ENCODE peak calls at places on chromosomes 3 and 15, in ten cellular contexts. One of them, this sample, is unnamed.

GRCh38 chr3:52872245-52872644 is 25.1 kb downstream of the STIMATE start:
- DNase-seq in stromal cell of bone marrow: no peak
- DNase-seq in GM13976: no peak
- DNase-seq in activated naive CD4-positive, alpha-beta T cell treated with anti-CD3 and anti-CD28 coated beads, Interleukin-2, amount 50 U/mL, for 16 hours: no peak
- DNase-seq in SW 1271: no peak
- DNase-seq in ELR: no peak
- DNase-seq in NCI-H2171: no peak
- DNase-seq in C1 segment of cervical spinal cord: no peak
- DNase-seq in coronary artery: no peak
- DNase-seq in AG09309: no peak
- DNase-seq in this sample: no peak

GRCh38 chr3:52392216-52392930 is 52.5 kb downstream of the SEMA3G start:
- DNase-seq in GM13976: no peak
- DNase-seq in AG09309: no peak
- DNase-seq in coronary artery: no peak
- DNase-seq in SW 1271: no peak
- DNase-seq in activated naive CD4-positive, alpha-beta T cell treated with anti-CD3 and anti-CD28 coated beads, Interleukin-2, amount 50 U/mL, for 16 hours: no peak
- DNase-seq in NCI-H2171: no peak
- DNase-seq in stromal cell of bone marrow: no peak
- DNase-seq in C1 segment of cervical spinal cord: no peak
- DNase-seq in ELR: no peak
- DNase-seq in this sample: no peak

GRCh38 chr15:38536201-38536676 is 28.4 kb downstream of the RASGRP1 start:
- DNase-seq in stromal cell of bone marrow: peak; percentile 82
- DNase-seq in ELR: peak; percentile 68
- DNase-seq in AG09309: peak; percentile 92
- DNase-seq in SW 1271: no peak
- DNase-seq in NCI-H2171: no peak
- DNase-seq in C1 segment of cervical spinal cord: no peak
- DNase-seq in GM13976: no peak
- DNase-seq in activated naive CD4-positive, alpha-beta T cell treated with anti-CD3 and anti-CD28 coated beads, Interleukin-2, amount 50 U/mL, for 16 hours: no peak
- DNase-seq in coronary artery: no peak
- DNase-seq in this sample: no peak

GRCh38 chr15:36589971-36590370 is 10.5 kb downstream of the CDIN1 start:
- DNase-seq in SW 1271: no peak
- DNase-seq in NCI-H2171: no peak
- DNase-seq in activated naive CD4-positive, alpha-beta T cell treated with anti-CD3 and anti-CD28 coated beads, Interleukin-2, amount 50 U/mL, for 16 hours: no peak
- DNase-seq in ELR: peak; percentile 47
- DNase-seq in coronary artery: no peak
- DNase-seq in AG09309: no peak
- DNase-seq in stromal cell of bone marrow: no peak
- DNase-seq in C1 segment of cervical spinal cord: no peak
- DNase-seq in GM13976: no peak
- DNase-seq in this sample: no peak

GRCh38 chr15:29570931-29571727 is 251.1 kb downstream of the TJP1 start:
- DNase-seq in ELR: no peak
- DNase-seq in C1 segment of cervical spinal cord: no peak
- DNase-seq in stromal cell of bone marrow: no peak
- DNase-seq in NCI-H2171: peak; percentile 45
- DNase-seq in GM13976: peak; percentile 41
- DNase-seq in AG09309: no peak
- DNase-seq in activated naive CD4-positive, alpha-beta T cell treated with anti-CD3 and anti-CD28 coated beads, Interleukin-2, amount 50 U/mL, for 16 hours: no peak
- DNase-seq in coronary artery: no peak
- DNase-seq in SW 1271: no peak
- DNase-seq in this sample: no peak

GRCh38 chr3:110491413-110491812 is 580.2 kb upstream of the NECTIN3 start:
- DNase-seq in AG09309: no peak
- DNase-seq in C1 segment of cervical spinal cord: no peak
- DNase-seq in GM13976: no peak
- DNase-seq in SW 1271: no peak
- DNase-seq in stromal cell of bone marrow: no peak
- DNase-seq in activated naive CD4-positive, alpha-beta T cell treated with anti-CD3 and anti-CD28 coated beads, Interleukin-2, amount 50 U/mL, for 16 hours: no peak
- DNase-seq in NCI-H2171: no peak
- DNase-seq in coronary artery: no peak
- DNase-seq in ELR: no peak
- DNase-seq in this sample: no peak

GRCh38 chr3:196810963-196811581 is 56.6 kb upstream of the SENP5 start:
- DNase-seq in SW 1271: no peak
- DNase-seq in ELR: no peak
- DNase-seq in C1 segment of cervical spinal cord: no peak
- DNase-seq in stromal cell of bone marrow: no peak
- DNase-seq in activated naive CD4-positive, alpha-beta T cell treated with anti-CD3 and anti-CD28 coated beads, Interleukin-2, amount 50 U/mL, for 16 hours: no peak
- DNase-seq in NCI-H2171: no peak
- DNase-seq in AG09309: no peak
- DNase-seq in GM13976: no peak
- DNase-seq in coronary artery: no peak
- DNase-seq in this sample: no peak

GRCh38 chr15:46312133-46312740 is 677.4 kb downstream of the SQOR start:
- DNase-seq in ELR: peak; percentile 50
- DNase-seq in AG09309: no peak
- DNase-seq in NCI-H2171: peak; percentile 86
- DNase-seq in coronary artery: no peak
- DNase-seq in activated naive CD4-positive, alpha-beta T cell treated with anti-CD3 and anti-CD28 coated beads, Interleukin-2, amount 50 U/mL, for 16 hours: peak; percentile 50
- DNase-seq in stromal cell of bone marrow: peak; percentile 37
- DNase-seq in SW 1271: peak; percentile 28
- DNase-seq in C1 segment of cervical spinal cord: no peak
- DNase-seq in GM13976: peak; percentile 42
- DNase-seq in this sample: peak; percentile 31

GRCh38 chr3:151356791-151357460 is 27.6 kb upstream of the P2RY13 start:
- DNase-seq in GM13976: no peak
- DNase-seq in activated naive CD4-positive, alpha-beta T cell treated with anti-CD3 and anti-CD28 coated beads, Interleukin-2, amount 50 U/mL, for 16 hours: no peak
- DNase-seq in SW 1271: no peak
- DNase-seq in AG09309: no peak
- DNase-seq in NCI-H2171: no peak
- DNase-seq in coronary artery: no peak
- DNase-seq in C1 segment of cervical spinal cord: no peak
- DNase-seq in ELR: no peak
- DNase-seq in stromal cell of bone marrow: peak; percentile 62
- DNase-seq in this sample: no peak

GRCh38 chr15:44296625-44297524 is 8.4 kb downstream of the GOLM2 start:
- DNase-seq in AG09309: no peak
- DNase-seq in activated naive CD4-positive, alpha-beta T cell treated with anti-CD3 and anti-CD28 coated beads, Interleukin-2, amount 50 U/mL, for 16 hours: no peak
- DNase-seq in stromal cell of bone marrow: no peak
- DNase-seq in SW 1271: peak; percentile 23
- DNase-seq in GM13976: no peak
- DNase-seq in coronary artery: no peak
- DNase-seq in ELR: peak; percentile 72
- DNase-seq in C1 segment of cervical spinal cord: no peak
- DNase-seq in NCI-H2171: no peak
- DNase-seq in this sample: no peak

GRCh38 chr15:90892023-90892422 is 7.7 kb downstream of the FES start:
- DNase-seq in GM13976: no peak
- DNase-seq in coronary artery: no peak
- DNase-seq in activated naive CD4-positive, alpha-beta T cell treated with anti-CD3 and anti-CD28 coated beads, Interleukin-2, amount 50 U/mL, for 16 hours: no peak
- DNase-seq in AG09309: no peak
- DNase-seq in NCI-H2171: no peak
- DNase-seq in C1 segment of cervical spinal cord: no peak
- DNase-seq in ELR: no peak
- DNase-seq in stromal cell of bone marrow: no peak
- DNase-seq in SW 1271: no peak
- DNase-seq in this sample: no peak

GRCh38 chr3:157077565-157077991 is 82.4 kb downstream of the CCNL1 start:
- DNase-seq in SW 1271: no peak
- DNase-seq in C1 segment of cervical spinal cord: no peak
- DNase-seq in AG09309: no peak
- DNase-seq in NCI-H2171: no peak
- DNase-seq in GM13976: no peak
- DNase-seq in coronary artery: no peak
- DNase-seq in ELR: no peak
- DNase-seq in activated naive CD4-positive, alpha-beta T cell treated with anti-CD3 and anti-CD28 coated beads, Interleukin-2, amount 50 U/mL, for 16 hours: no peak
- DNase-seq in stromal cell of bone marrow: peak; percentile 87
- DNase-seq in this sample: no peak

GRCh38 chr3:12891985-12892839 is 50.8 kb upstream of the RPL32 start:
- DNase-seq in C1 segment of cervical spinal cord: no peak
- DNase-seq in GM13976: peak; percentile 75
- DNase-seq in NCI-H2171: peak; percentile 33
- DNase-seq in activated naive CD4-positive, alpha-beta T cell treated with anti-CD3 and anti-CD28 coated beads, Interleukin-2, amount 50 U/mL, for 16 hours: peak; percentile 37
- DNase-seq in ELR: peak; percentile 73
- DNase-seq in AG09309: peak; percentile 8
- DNase-seq in stromal cell of bone marrow: peak; percentile 33
- DNase-seq in coronary artery: no peak
- DNase-seq in SW 1271: peak; percentile 62
- DNase-seq in this sample: peak; percentile 40

GRCh38 chr3:192445768-192446644 is 281.3 kb downstream of the FGF12 start:
- DNase-seq in AG09309: no peak
- DNase-seq in GM13976: no peak
- DNase-seq in coronary artery: no peak
- DNase-seq in NCI-H2171: no peak
- DNase-seq in C1 segment of cervical spinal cord: no peak
- DNase-seq in ELR: no peak
- DNase-seq in SW 1271: no peak
- DNase-seq in activated naive CD4-positive, alpha-beta T cell treated with anti-CD3 and anti-CD28 coated beads, Interleukin-2, amount 50 U/mL, for 16 hours: no peak
- DNase-seq in stromal cell of bone marrow: no peak
- DNase-seq in this sample: no peak

GRCh38 chr3:141368062-141368924 is at the start of gene ZBTB38:
- DNase-seq in GM13976: peak; percentile 63
- DNase-seq in NCI-H2171: no peak
- DNase-seq in C1 segment of cervical spinal cord: peak; percentile 48
- DNase-seq in ELR: peak; percentile 98
- DNase-seq in activated naive CD4-positive, alpha-beta T cell treated with anti-CD3 and anti-CD28 coated beads, Interleukin-2, amount 50 U/mL, for 16 hours: no peak
- DNase-seq in stromal cell of bone marrow: peak; percentile 79
- DNase-seq in AG09309: peak; percentile 74
- DNase-seq in SW 1271: peak; percentile 94
- DNase-seq in coronary artery: peak; percentile 98
- DNase-seq in this sample: peak; percentile 92

GRCh38 chr15:89783111-89783860 is 7.2 kb downstream of the MESP2 start:
- DNase-seq in stromal cell of bone marrow: no peak
- DNase-seq in AG09309: peak; percentile 64
- DNase-seq in GM13976: no peak
- DNase-seq in C1 segment of cervical spinal cord: no peak
- DNase-seq in coronary artery: peak; percentile 71
- DNase-seq in ELR: peak; percentile 33
- DNase-seq in SW 1271: no peak
- DNase-seq in NCI-H2171: no peak
- DNase-seq in activated naive CD4-positive, alpha-beta T cell treated with anti-CD3 and anti-CD28 coated beads, Interleukin-2, amount 50 U/mL, for 16 hours: no peak
- DNase-seq in this sample: no peak

GRCh38 chr15:62503451-62503850 is 338.4 kb upstream of the C2CD4B start:
- DNase-seq in AG09309: no peak
- DNase-seq in C1 segment of cervical spinal cord: no peak
- DNase-seq in GM13976: no peak
- DNase-seq in stromal cell of bone marrow: no peak
- DNase-seq in SW 1271: no peak
- DNase-seq in coronary artery: no peak
- DNase-seq in ELR: peak; percentile 24
- DNase-seq in NCI-H2171: no peak
- DNase-seq in activated naive CD4-positive, alpha-beta T cell treated with anti-CD3 and anti-CD28 coated beads, Interleukin-2, amount 50 U/mL, for 16 hours: no peak
- DNase-seq in this sample: no peak

GRCh38 chr3:48194446-48195071 is 6.3 kb upstream of the CDC25A start:
- DNase-seq in NCI-H2171: peak; percentile 23
- DNase-seq in stromal cell of bone marrow: peak; percentile 36
- DNase-seq in coronary artery: no peak
- DNase-seq in activated naive CD4-positive, alpha-beta T cell treated with anti-CD3 and anti-CD28 coated beads, Interleukin-2, amount 50 U/mL, for 16 hours: no peak
- DNase-seq in AG09309: no peak
- DNase-seq in SW 1271: peak; percentile 41
- DNase-seq in ELR: peak; percentile 73
- DNase-seq in GM13976: peak; percentile 74
- DNase-seq in C1 segment of cervical spinal cord: no peak
- DNase-seq in this sample: peak; percentile 60

GRCh38 chr3:78734048-78734637 is 1033.7 kb downstream of the ROBO1 start:
- DNase-seq in GM13976: no peak
- DNase-seq in ELR: peak; percentile 27
- DNase-seq in stromal cell of bone marrow: peak; percentile 68
- DNase-seq in NCI-H2171: peak; percentile 54
- DNase-seq in AG09309: no peak
- DNase-seq in coronary artery: no peak
- DNase-seq in SW 1271: no peak
- DNase-seq in activated naive CD4-positive, alpha-beta T cell treated with anti-CD3 and anti-CD28 coated beads, Interleukin-2, amount 50 U/mL, for 16 hours: no peak
- DNase-seq in C1 segment of cervical spinal cord: no peak
- DNase-seq in this sample: no peak

GRCh38 chr3:194985031-194985578 is 285.9 kb downstream of the XXYLT1 start:
- DNase-seq in activated naive CD4-positive, alpha-beta T cell treated with anti-CD3 and anti-CD28 coated beads, Interleukin-2, amount 50 U/mL, for 16 hours: no peak
- DNase-seq in NCI-H2171: no peak
- DNase-seq in GM13976: no peak
- DNase-seq in AG09309: no peak
- DNase-seq in SW 1271: no peak
- DNase-seq in stromal cell of bone marrow: peak; percentile 56
- DNase-seq in C1 segment of cervical spinal cord: no peak
- DNase-seq in ELR: no peak
- DNase-seq in coronary artery: peak; percentile 76
- DNase-seq in this sample: peak; percentile 81

GRCh38 chr15:68353418-68354145 is 76.0 kb downstream of the FEM1B start:
- DNase-seq in coronary artery: no peak
- DNase-seq in stromal cell of bone marrow: peak; percentile 61
- DNase-seq in GM13976: no peak
- DNase-seq in AG09309: no peak
- DNase-seq in ELR: peak; percentile 27
- DNase-seq in activated naive CD4-positive, alpha-beta T cell treated with anti-CD3 and anti-CD28 coated beads, Interleukin-2, amount 50 U/mL, for 16 hours: no peak
- DNase-seq in NCI-H2171: no peak
- DNase-seq in SW 1271: no peak
- DNase-seq in C1 segment of cervical spinal cord: no peak
- DNase-seq in this sample: no peak

This sample was measured in Peyer's patch.